ENCODE peak calls at places on chromosomes 7 and 10, in four cellular contexts. I, F, S and W are unnamed samples.

GRCh38 chr10:17232276-17232987 is 4.4 kb downstream of the VIM start:
- DNase-seq in I (peak), F (no peak), S (no peak), W (no peak)

GRCh38 chr10:119316729-119317097 is 109.3 kb downstream of the GRK5 start:
- DNase-seq in I (peak), F (no peak), S (no peak), W (no peak)

GRCh38 chr7:116706668-116707126 is 34.7 kb downstream of the MET start:
- DNase-seq in I (no peak), F (no peak), S (no peak), W (no peak)

GRCh38 chr7:114656471-114656870 is 241.9 kb downstream of the FOXP2 start:
- DNase-seq in I (no peak), F (no peak), S (no peak), W (no peak)

GRCh38 chr7:123881300-123881699 is 36.3 kb downstream of the HYAL4 start:
- DNase-seq in I (no peak), F (no peak), S (no peak), W (no peak)

GRCh38 chr7:151838861-151839381 is 38.0 kb downstream of the PRKAG2 start:
- DNase-seq in I (no peak), F (no peak), S (no peak), W (peak)

GRCh38 chr10:102220612-102221011 is 5.5 kb upstream of the ELOVL3 start:
- DNase-seq in I (no peak), F (no peak), S (no peak), W (no peak)

GRCh38 chr10:89600041-89600440 is 45.0 kb downstream of the PANK1 start:
- DNase-seq in I (no peak), F (no peak), S (no peak), W (no peak)

GRCh38 chr10:44809652-44810051 is 101.5 kb upstream of the TMEM72 start:
- DNase-seq in I (no peak), F (no peak), S (no peak), W (no peak)

GRCh38 chr10:124943301-124944092 is 1.6 kb downstream of the ZRANB1 start:
- DNase-seq in I (peak), F (no peak), S (no peak), W (no peak)

GRCh38 chr10:110972231-110973134 is 53.1 kb downstream of the SHOC2 start:
- DNase-seq in I (no peak), F (no peak), S (no peak), W (no peak)

GRCh38 chr10:28566458-28566857 is 33.5 kb downstream of the WAC start:
- DNase-seq in I (no peak), F (no peak), S (no peak), W (no peak)

GRCh38 chr7:95095259-95096122 is 188.1 kb downstream of the PPP1R9A start:
- DNase-seq in I (no peak), F (no peak), S (no peak), W (no peak)

GRCh38 chr10:18104223-18104872 is 35.9 kb upstream of the CACNB2 start:
- DNase-seq in I (peak), F (peak), S (peak), W (peak)

GRCh38 chr10:112811741-112812551 is 138.1 kb upstream of the TCF7L2 start:
- DNase-seq in I (peak), F (no peak), S (no peak), W (no peak)

GRCh38 chr10:28903716-28904115 is 226.4 kb downstream of the BAMBI start:
- DNase-seq in I (no peak), F (no peak), S (no peak), W (no peak)

GRCh38 chr10:10293431-10293830 is 724.2 kb upstream of the CELF2 start:
- DNase-seq in I (no peak), F (no peak), S (no peak), W (no peak)

GRCh38 chr7:46032936-46033335 is 111.9 kb upstream of the IGFBP3 start:
- DNase-seq in I (peak), F (no peak), S (no peak), W (no peak)

GRCh38 chr10:72932259-72933015 is 22.2 kb downstream of the PLA2G12B start:
- DNase-seq in I (peak), F (no peak), S (no peak), W (no peak)

GRCh38 chr10:126926568-126926967 is 21.3 kb downstream of the DOCK1 start:
- DNase-seq in I (no peak), F (no peak), S (no peak), W (no peak)

GRCh38 chr10:60594476-60595051 is 183.7 kb upstream of the CDK1 start:
- DNase-seq in I (peak), F (no peak), S (no peak), W (no peak)

GRCh38 chr7:33933611-33934281 is 28.4 kb downstream of the BMPER start:
- DNase-seq in I (peak), F (no peak), S (no peak), W (no peak)

GRCh38 chr10:11444531-11445228 is 166.8 kb downstream of the USP6NL start:
- DNase-seq in I (no peak), F (no peak), S (no peak), W (no peak)

GRCh38 chr7:6273380-6273837 is 985 bp upstream of the CYTH3 start:
- DNase-seq in I (no peak), F (no peak), S (no peak), W (no peak)

GRCh38 chr10:96267234-96267705 is 4.1 kb downstream of the BLNK start:
- DNase-seq in I (no peak), F (no peak), S (no peak), W (no peak)

GRCh38 chr10:93436577-93436976 is 45.6 kb downstream of the MYOF start:
- DNase-seq in I (peak), F (no peak), S (no peak), W (no peak)

GRCh38 chr10:124476043-124476725 is 14.6 kb downstream of the LHPP start:
- DNase-seq in I (no peak), F (no peak), S (no peak), W (no peak)

GRCh38 chr7:84877943-84878595 is 308.8 kb downstream of the SEMA3D start:
- DNase-seq in I (no peak), F (no peak), S (no peak), W (no peak)

GRCh38 chr10:126686271-126686670 is 15.8 kb upstream of the C10orf90 start:
- DNase-seq in I (no peak), F (no peak), S (no peak), W (no peak)

GRCh38 chr10:3619276-3619675 is 165.7 kb downstream of the KLF6 start:
- DNase-seq in I (no peak), F (no peak), S (no peak), W (no peak)

GRCh38 chr7:113629244-113629643 is 289.6 kb downstream of the PPP1R3A start:
- DNase-seq in I (peak), F (no peak), S (no peak), W (no peak)

GRCh38 chr10:60821661-60822060 is 43.4 kb downstream of the CDK1 start:
- DNase-seq in I (peak), F (no peak), S (no peak), W (no peak)

GRCh38 chr10:28839600-28840007 is 162.3 kb downstream of the BAMBI start:
- DNase-seq in I (peak), F (no peak), S (no peak), W (no peak)

GRCh38 chr7:66952343-66953043 is 31.5 kb downstream of the TMEM248 start:
- DNase-seq in I (peak), F (no peak), S (no peak), W (no peak)

GRCh38 chr10:44396671-44397191 is 11.8 kb upstream of the CXCL12 start:
- DNase-seq in I (no peak), F (no peak), S (no peak), W (no peak)

GRCh38 chr10:123530166-123530870 is 135.8 kb upstream of the GPR26 start:
- DNase-seq in I (no peak), F (no peak), S (no peak), W (no peak)

GRCh38 chr10:74419491-74420466 is 268.8 kb downstream of the ADK start:
- DNase-seq in I (peak), F (no peak), S (no peak), W (no peak)

GRCh38 chr10:102701796-102702195 is 12.4 kb downstream of the ARL3 start:
- DNase-seq in I (no peak), F (no peak), S (no peak), W (no peak)

GRCh38 chr7:55185941-55186609 is 167.3 kb downstream of the EGFR start:
- DNase-seq in I (peak), F (no peak), S (no peak), W (no peak)